ENCODE peak calls at places on chromosomes 11 and 22, in six cellular contexts. One of them, this sample, is unnamed.

GRCh38 chr11:119371778-119372182 is 9.7 kb downstream of the USP2 start:
- DNase-seq in WTC11: no peak
- DNase-seq in psoas muscle: peak; percentile 62
- DNase-seq in KBM-7: no peak
- DNase-seq in AG04450: no peak
- DNase-seq in GM10248: no peak
- DNase-seq in this sample: no peak

GRCh38 chr11:68504432-68505066 is 44.0 kb downstream of the PPP6R3 start:
- DNase-seq in AG04450: no peak
- DNase-seq in KBM-7: no peak
- DNase-seq in GM10248: no peak
- DNase-seq in psoas muscle: no peak
- DNase-seq in WTC11: no peak
- DNase-seq in this sample: no peak

GRCh38 chr11:27618591-27618990 is 81.7 kb downstream of the BDNF start:
- DNase-seq in KBM-7: no peak
- DNase-seq in GM10248: no peak
- DNase-seq in psoas muscle: no peak
- DNase-seq in AG04450: no peak
- DNase-seq in WTC11: no peak
- DNase-seq in this sample: no peak

GRCh38 chr22:46738961-46739870 is 1.2 kb upstream of the CERK start:
- DNase-seq in WTC11: no peak
- DNase-seq in psoas muscle: peak; percentile 55
- DNase-seq in GM10248: no peak
- DNase-seq in AG04450: no peak
- DNase-seq in KBM-7: peak; percentile 58
- DNase-seq in this sample: no peak

GRCh38 chr22:25878933-25879332 is 136.9 kb downstream of the MYO18B start:
- DNase-seq in AG04450: no peak
- DNase-seq in psoas muscle: no peak
- DNase-seq in WTC11: no peak
- DNase-seq in GM10248: no peak
- DNase-seq in KBM-7: no peak
- DNase-seq in this sample: no peak

GRCh38 chr11:99884750-99885149 is 802.3 kb upstream of the ARHGAP42 start:
- DNase-seq in GM10248: no peak
- DNase-seq in psoas muscle: no peak
- DNase-seq in WTC11: peak; percentile 10
- DNase-seq in AG04450: no peak
- DNase-seq in KBM-7: no peak
- DNase-seq in this sample: no peak

GRCh38 chr11:116696381-116696941 is 76.3 kb downstream of the BUD13 start:
- DNase-seq in psoas muscle: no peak
- DNase-seq in AG04450: no peak
- DNase-seq in GM10248: no peak
- DNase-seq in KBM-7: no peak
- DNase-seq in WTC11: peak; percentile 32
- DNase-seq in this sample: no peak

GRCh38 chr11:47606731-47607130 is 12.5 kb upstream of the C1QTNF4 start:
- DNase-seq in WTC11: no peak
- DNase-seq in KBM-7: no peak
- DNase-seq in psoas muscle: no peak
- DNase-seq in AG04450: no peak
- DNase-seq in GM10248: no peak
- DNase-seq in this sample: no peak

GRCh38 chr11:19719960-19720359 is 7.3 kb downstream of the NAV2 start:
- DNase-seq in WTC11: no peak
- DNase-seq in KBM-7: no peak
- DNase-seq in GM10248: no peak
- DNase-seq in AG04450: no peak
- DNase-seq in psoas muscle: no peak
- DNase-seq in this sample: no peak

GRCh38 chr22:42154731-42155543 is 24.3 kb upstream of the CYP2D6 start:
- DNase-seq in GM10248: no peak
- DNase-seq in KBM-7: no peak
- DNase-seq in AG04450: no peak
- DNase-seq in WTC11: no peak
- DNase-seq in psoas muscle: no peak
- DNase-seq in this sample: no peak